ENCODE peak calls at places on chromosome 21, in four cellular contexts. Q, T, Y and G are unnamed samples.

GRCh38 chr21:38990424-38990794 is 184.7 kb downstream of the ETS2 start:
- DNase-seq in Q (peak), Y (no peak), T (no peak), G (no peak)

GRCh38 chr21:36171741-36172331 is 15.2 kb downstream of the DOP1B start:
- DNase-seq in T (no peak), Q (no peak), Y (no peak), G (no peak)

GRCh38 chr21:29302340-29302991 is 3.7 kb downstream of the BACH1 start:
- DNase-seq in Y (no peak), Q (peak), T (peak), G (no peak)

GRCh38 chr21:32403201-32403701 is 9.3 kb upstream of the EVA1C start:
- DNase-seq in Q (peak), Y (peak), T (peak), G (no peak)

GRCh38 chr21:31873696-31874599 is 1.1 kb downstream of the HUNK start:
- DNase-seq in Y (peak), T (no peak), Q (peak), G (peak)

GRCh38 chr21:45549670-45550463 is 7.6 kb upstream of the SLC19A1 start:
- DNase-seq in Y (no peak), Q (no peak), T (no peak), G (peak)

GRCh38 chr21:44381874-44382273 is 28.5 kb downstream of the TRPM2 start:
- DNase-seq in T (no peak), Y (no peak), Q (no peak), G (no peak)

GRCh38 chr21:29633766-29634165 is 306.0 kb downstream of the GRIK1 start:
- DNase-seq in Q (no peak), Y (no peak), T (no peak), G (no peak)

GRCh38 chr21:19874521-19874920 is 1123.7 kb upstream of the NCAM2 start:
- DNase-seq in T (no peak), Y (no peak), Q (no peak), G (no peak)

GRCh38 chr21:15445327-15445726 is 284.5 kb upstream of the USP25 start:
- DNase-seq in Q (no peak), T (no peak), Y (no peak), G (no peak)

GRCh38 chr21:16620921-16621320 is 891.1 kb downstream of the USP25 start:
- DNase-seq in Y (no peak), T (no peak), Q (no peak), G (no peak)